ENCODE peak calls at places on chromosomes 6 and 20, in eight cellular contexts. V is A549; R is pancreas; L is GM12878; E is CD8-positive, alpha-beta memory T cell; G is effector memory CD4-positive, alpha-beta T cell; Y is upper lobe of right lung; O is CD4-positive, CD25-positive, alpha-beta regulatory T cell. Z is an unnamed sample.

GRCh38 chr20:20895537-20895936 is 183.1 kb upstream of the RALGAPA2 start:
- DNase-seq in V (no peak), R (no peak), L (no peak), E (no peak), G (no peak), Y (no peak), O (no peak), Z (no peak)

GRCh38 chr6:1472643-1473042 is 83.3 kb downstream of the FOXF2 start:
- DNase-seq in V (no peak), R (no peak), L (no peak), E (no peak), G (no peak), Y (no peak), O (no peak), Z (no peak)

GRCh38 chr6:129046526-129046925 is 163.6 kb downstream of the LAMA2 start:
- DNase-seq in V (no peak), R (no peak), L (no peak), E (no peak), G (no peak), Y (no peak), O (no peak), Z (no peak)

GRCh38 chr6:16812993-16813392 is 51.7 kb upstream of the ATXN1 start:
- DNase-seq in V (no peak), R (no peak), L (no peak), E (no peak), G (no peak), Y (no peak), O (no peak), Z (no peak)

GRCh38 chr6:112225691-112226090 is 28.7 kb downstream of the LAMA4 start:
- DNase-seq in V (no peak), R (no peak), L (no peak), E (no peak), G (no peak), Y (no peak), O (no peak), Z (no peak)

GRCh38 chr6:4903751-4904370 is 100.0 kb downstream of the RPP40 start:
- DNase-seq in V (no peak), R (no peak), L (no peak), E (no peak), G (no peak), Y (no peak), O (no peak), Z (no peak)

GRCh38 chr20:31721408-31722332 is 998 bp downstream of the BCL2L1 start:
- DNase-seq in V (no peak), R (no peak), L (no peak), E (no peak), G (no peak), Y (peak; percentile 67), O (peak; percentile 32), Z (peak; percentile 36)

GRCh38 chr6:72561629-72562028 is 60.2 kb upstream of the KCNQ5 start:
- DNase-seq in V (no peak), R (no peak), L (no peak), E (no peak), G (no peak), Y (no peak), O (no peak), Z (no peak)

GRCh38 chr20:62025832-62026563 is 39.7 kb downstream of the TAF4 start:
- DNase-seq in V (no peak), R (no peak), L (no peak), E (no peak), G (no peak), Y (no peak), O (peak; percentile 50), Z (no peak)

GRCh38 chr6:38498085-38498484 is 141.6 kb downstream of the BTBD9 start:
- DNase-seq in V (no peak), R (no peak), L (no peak), E (no peak), G (no peak), Y (no peak), O (no peak), Z (no peak)

GRCh38 chr6:81895511-81896185 is 143.2 kb upstream of the TENT5A start:
- DNase-seq in V (no peak), R (no peak), L (no peak), E (no peak), G (no peak), Y (no peak), O (no peak), Z (no peak)

GRCh38 chr6:109493865-109494264 is 10.8 kb upstream of the ZBTB24 start:
- DNase-seq in V (no peak), R (no peak), L (no peak), E (no peak), G (no peak), Y (no peak), O (no peak), Z (no peak)

GRCh38 chr20:46894579-46894958 is at the start of gene EYA2:
- DNase-seq in V (peak; percentile 21), R (no peak), L (no peak), E (no peak), G (no peak), Y (no peak), O (no peak), Z (peak; percentile 16)

GRCh38 chr6:11848852-11849731 is 70.5 kb upstream of the ADTRP start:
- DNase-seq in V (no peak), R (no peak), L (no peak), E (no peak), G (no peak), Y (no peak), O (no peak), Z (no peak)

GRCh38 chr20:45822863-45823262 is 4.2 kb downstream of the TNNC2 start:
- DNase-seq in V (no peak), R (peak; percentile 80), L (no peak), E (no peak), G (no peak), Y (peak; percentile 72), O (no peak), Z (peak; percentile 64)

GRCh38 chr20:44442298-44443070 is 33.2 kb upstream of the TTPAL start:
- DNase-seq in V (no peak), R (no peak), L (no peak), E (no peak), G (no peak), Y (no peak), O (no peak), Z (peak; percentile 92)
- H3K4me3 ChIP-seq in V (no peak overlapping the region), R (no peak overlapping the region), L (no peak overlapping the region), E (no peak overlapping the region), G (no peak overlapping the region), Y (no peak overlapping the region), O (no peak overlapping the region), Z (no peak overlapping the region)

DNA sequence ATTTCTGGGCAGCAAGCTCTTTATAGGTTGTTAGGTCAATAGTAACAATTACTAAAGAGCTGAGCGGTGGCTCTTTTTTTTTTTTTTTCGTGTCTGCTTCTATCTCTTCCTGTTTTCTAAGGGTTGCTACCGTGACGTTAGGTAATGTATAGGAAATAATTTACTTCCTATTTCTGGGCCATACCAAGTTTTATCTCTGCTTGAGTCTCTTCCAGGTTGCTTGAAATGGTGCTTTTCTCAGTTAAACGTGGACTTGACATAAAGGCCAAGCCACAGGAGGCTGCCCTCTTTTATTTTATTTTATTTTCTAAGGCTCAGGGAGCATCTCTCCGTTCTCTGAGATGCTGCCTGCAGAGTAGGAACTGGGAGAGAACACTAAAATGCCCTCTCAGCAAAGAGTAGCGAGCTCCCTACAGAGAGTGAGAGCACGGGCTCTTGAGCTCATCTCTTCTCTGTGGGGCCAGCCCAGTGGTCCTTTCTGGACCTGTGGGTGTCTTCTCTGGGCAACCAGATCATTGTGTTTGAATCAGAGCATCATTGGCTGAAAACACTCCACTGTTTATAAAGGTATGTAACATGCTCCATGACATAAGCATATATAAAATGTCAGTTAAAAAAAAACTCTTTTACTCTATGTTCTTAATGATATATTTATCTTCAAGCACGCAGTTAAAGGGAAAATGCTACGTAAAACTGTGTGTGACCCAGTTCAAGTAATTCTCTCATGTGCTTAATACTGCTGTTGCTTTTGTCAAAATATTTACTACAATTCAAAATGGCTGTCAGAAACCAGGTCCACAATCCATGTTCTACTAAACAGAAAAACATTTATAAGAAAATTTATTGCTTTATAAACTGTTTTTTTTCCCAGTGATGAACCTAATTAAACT is at the start of gene ZNF831:
- DNase-seq in V (no peak), R (no peak), L (no peak), E (peak; percentile 67), G (no peak), Y (no peak), O (peak; percentile 84), Z (no peak)
- H3K4me1 ChIP-seq in V (no peaks in the 10 kb centered on the region), R (no peaks in the 10 kb centered on the region), L (peaks cover 4% of the 10 kb centered on the region), E (peaks cover 94% of the 10 kb centered on the region), G (peaks cover 63% of the 10 kb centered on the region), Y (no peaks in the 10 kb centered on the region), O (peaks cover 97% of the 10 kb centered on the region), Z (peaks cover 15% of the 10 kb centered on the region)

GRCh38 chr6:142842423-142843261 is 102.3 kb downstream of the HIVEP2 start:
- DNase-seq in V (no peak), R (no peak), L (peak; percentile 97), E (peak; percentile 51), G (peak; percentile 40), Y (no peak), O (peak; percentile 85), Z (no peak)
- H3K4me3 ChIP-seq in V (peak overlapping the region; percentile 19), R (no peak overlapping the region), L (peak overlapping the region; percentile 56), E (peak overlapping the region; percentile 48), G (peak overlapping the region; percentile 44), Y (peak overlapping the region; percentile 24), O (peak overlapping the region; percentile 87), Z (peak overlapping the region; percentile 15)

DNA sequence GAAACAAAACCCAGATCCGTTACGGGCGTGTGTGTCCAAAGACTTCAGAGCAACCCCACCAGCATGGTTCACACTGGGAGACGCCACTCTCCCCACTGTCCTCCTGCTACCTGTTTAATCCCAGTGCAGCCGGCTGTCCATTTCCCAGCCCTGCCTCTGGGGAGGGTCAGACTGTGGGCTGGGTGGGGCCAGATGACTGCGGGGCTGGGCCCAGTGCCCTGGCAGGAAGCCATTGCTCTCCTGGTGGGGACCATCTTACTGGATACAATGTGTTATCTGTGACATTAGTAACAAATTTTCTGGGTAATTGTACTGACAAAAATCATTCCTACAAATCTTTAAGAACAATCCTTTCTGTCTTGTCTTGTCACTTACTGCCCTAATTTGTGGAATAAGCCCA is 38.0 kb upstream of the PCMTD2 start:
- DNase-seq in V (no peak), R (no peak), L (no peak), E (no peak), G (no peak), Y (no peak), O (no peak), Z (no peak)
- H3K4me1 ChIP-seq in V (no peaks in the 10 kb centered on the region), R (no peaks in the 10 kb centered on the region), L (no peaks in the 10 kb centered on the region), E (peaks cover 8% of the 10 kb centered on the region), G (peaks cover 14% of the 10 kb centered on the region), Y (peaks cover 13% of the 10 kb centered on the region), O (no peaks in the 10 kb centered on the region), Z (peaks cover 15% of the 10 kb centered on the region)

DNA sequence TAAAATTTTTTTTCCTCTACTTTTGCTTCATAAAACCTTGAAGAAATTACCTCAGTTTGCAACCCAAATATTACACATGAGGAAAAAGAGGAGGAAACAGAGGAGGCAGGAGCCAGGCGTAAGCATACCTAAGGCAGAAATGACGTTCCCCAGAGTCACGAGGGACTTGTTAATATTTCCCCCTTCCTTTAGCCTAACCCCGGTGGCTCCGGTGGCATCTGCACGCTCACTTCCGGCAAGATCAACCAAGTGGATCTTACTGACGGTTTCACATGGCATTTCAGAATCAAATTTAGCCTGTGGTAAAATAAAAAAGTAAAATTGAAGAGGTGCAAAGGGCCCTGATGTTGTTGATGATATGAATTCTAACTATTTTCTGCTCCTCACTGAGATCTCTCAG is 67.4 kb downstream of the KIF16B start:
- DNase-seq in V (no peak), R (no peak), L (no peak), E (no peak), G (no peak), Y (no peak), O (no peak), Z (no peak)
- H3K4me3 ChIP-seq in V (no peak overlapping the region), R (no peak overlapping the region), L (no peak overlapping the region), E (no peak overlapping the region), G (no peak overlapping the region), Y (no peak overlapping the region), O (no peak overlapping the region), Z (no peak overlapping the region)

GRCh38 chr20:23645575-23645974 is 7.8 kb upstream of the CST3 start:
- DNase-seq in V (no peak), R (no peak), L (no peak), E (no peak), G (no peak), Y (no peak), O (no peak), Z (no peak)
- H3K4me1 ChIP-seq in V (no peaks in the 10 kb centered on the region), R (no peaks in the 10 kb centered on the region), L (peaks cover 42% of the 10 kb centered on the region), E (no peaks in the 10 kb centered on the region), G (no peaks in the 10 kb centered on the region), Y (peaks cover 12% of the 10 kb centered on the region), O (no peaks in the 10 kb centered on the region), Z (no peaks in the 10 kb centered on the region)